ENCODE peak calls at places on chromosomes 6 and 20, in five cellular contexts. E is choroid plexus epithelial cell, Z is H4, Q is GM23248, U is HFFc6. B is an unnamed sample.

GRCh38 chr20:17873410-17874270 is 95.0 kb downstream of the SNX5 start:
- DNase-seq in Z (peak), E (peak), Q (peak), U (peak), B (peak)

GRCh38 chr6:150410906-150411305 is 42.1 kb downstream of the IYD start:
- DNase-seq in U (no peak), E (peak), Q (peak), Z (no peak), B (no peak)

GRCh38 chr6:161029195-161029809 is 37.7 kb downstream of the MAP3K4 start:
- DNase-seq in U (peak), Q (peak), E (peak), Z (peak), B (peak)

GRCh38 chr20:63090682-63091571 is 84.2 kb upstream of the BHLHE23 start:
- DNase-seq in Q (no peak), Z (no peak), E (no peak), U (no peak), B (no peak)

GRCh38 chr6:165668951-165669350 is 5.9 kb upstream of the PDE10A start:
- DNase-seq in Q (no peak), U (no peak), E (no peak), Z (no peak), B (no peak)

GRCh38 chr6:31575335-31575901 is at the start of gene TNF:
- DNase-seq in Q (no peak), E (no peak), Z (no peak), U (peak), B (peak)

GRCh38 chr6:97282726-97283617 is at the start of gene MMS22L:
- DNase-seq in E (peak), U (peak), Q (peak), Z (peak), B (peak)

GRCh38 chr20:50580016-50580747 is 70.0 kb downstream of the PTPN1 start:
- DNase-seq in Z (peak), E (peak), U (peak), Q (peak), B (peak)

GRCh38 chr6:112335736-112336135 is 11.4 kb upstream of the RFPL4B start:
- DNase-seq in Q (peak), E (peak), Z (no peak), U (no peak), B (no peak)

GRCh38 chr20:32224463-32224862 is 16.8 kb downstream of the POFUT1 start:
- DNase-seq in Z (no peak), E (no peak), Q (no peak), U (no peak), B (no peak)

GRCh38 chr20:61799928-61800327 is 265.8 kb downstream of the TAF4 start:
- DNase-seq in U (no peak), Q (no peak), Z (no peak), E (no peak), B (no peak)

GRCh38 chr6:74070091-74070490 is 374.1 kb downstream of the CD109 start:
- DNase-seq in E (no peak), Q (peak), U (peak), Z (peak), B (no peak)

GRCh38 chr20:40996326-40996725 is 32.3 kb upstream of the TOP1 start:
- DNase-seq in Z (no peak), E (no peak), U (no peak), Q (no peak), B (no peak)

GRCh38 chr6:129212081-129212480 is 329.1 kb downstream of the LAMA2 start:
- DNase-seq in E (peak), Q (peak), Z (no peak), U (peak), B (peak)

GRCh38 chr20:20711413-20711812 is 1.0 kb downstream of the RALGAPA2 start:
- DNase-seq in U (no peak), E (no peak), Q (no peak), Z (no peak), B (no peak)

GRCh38 chr6:21494505-21494904 is 99.0 kb upstream of the SOX4 start:
- DNase-seq in Q (no peak), Z (no peak), U (no peak), E (no peak), B (no peak)

GRCh38 chr20:58722877-58723627 is 30.5 kb downstream of the NPEPL1 start:
- DNase-seq in Z (no peak), E (no peak), U (no peak), Q (no peak), B (no peak)

GRCh38 chr20:60512436-60512835 is 554.2 kb downstream of the CDH26 start:
- DNase-seq in Z (no peak), E (peak), U (peak), Q (peak), B (peak)

GRCh38 chr6:12709116-12709515 is 7.5 kb upstream of the PHACTR1 start:
- DNase-seq in U (peak), Q (peak), Z (no peak), E (peak), B (no peak)

GRCh38 chr6:141552031-141552430 is 580.7 kb upstream of the GJE1 start:
- DNase-seq in Q (no peak), Z (no peak), E (peak), U (no peak), B (no peak)

GRCh38 chr20:38450412-38450975 is 15.4 kb upstream of the SNHG17 start:
- DNase-seq in U (no peak), Q (peak), E (no peak), Z (no peak), B (no peak)

GRCh38 chr6:127164009-127164408 is 45.5 kb downstream of the RSPO3 start:
- DNase-seq in Q (no peak), E (no peak), U (no peak), Z (no peak), B (no peak)

GRCh38 chr6:401239-401993 is 9.9 kb downstream of the IRF4 start:
- DNase-seq in U (no peak), Q (no peak), E (no peak), Z (no peak), B (no peak)

GRCh38 chr6:692858-693736 is at the start of gene EXOC2:
- DNase-seq in U (peak), E (peak), Z (peak), Q (peak), B (peak)

GRCh38 chr20:58188496-58188895 is 40.0 kb downstream of the ANKRD60 start:
- DNase-seq in U (no peak), Z (no peak), E (no peak), Q (no peak), B (no peak)

GRCh38 chr6:146029573-146030184 is 817 bp downstream of the GRM1 start:
- DNase-seq in Z (no peak), U (no peak), E (no peak), Q (no peak), B (no peak)

B was measured in fibroblast of villous mesenchyme.